ENCODE peak calls at places on chromosomes 12 and 14, in four cellular contexts. T is HCT116, Q is prostate gland, P is stomach. U is an unnamed sample.

GRCh38 chr12:70049596-70050360 is 193.5 kb upstream of the CNOT2 start:
- DNase-seq in T (peak; percentile 44), Q (no peak), P (no peak), U (no peak)

GRCh38 chr12:106304001-106304421 is 1.5 kb downstream of the TCP11L2 start:
- DNase-seq in T (no peak), Q (no peak), P (no peak), U (no peak)

GRCh38 chr14:31926123-31926522 is 151.0 kb upstream of the ARHGAP5 start:
- DNase-seq in T (peak; percentile 54), Q (no peak), P (no peak), U (no peak)

GRCh38 chr14:64766430-64767151 is 62.4 kb downstream of the PLEKHG3 start:
- DNase-seq in T (no peak), Q (no peak), P (no peak), U (no peak)

GRCh38 chr14:61098711-61099110 is 117.7 kb downstream of the SLC38A6 start:
- DNase-seq in T (no peak), Q (no peak), P (no peak), U (no peak)

GRCh38 chr14:90398315-90398811 is 1.5 kb downstream of the CALM1 start:
- DNase-seq in T (no peak), Q (no peak), P (peak; percentile 44), U (peak; percentile 64)

GRCh38 chr12:105204916-105205315 is 31.1 kb downstream of the APPL2 start:
- DNase-seq in T (no peak), Q (no peak), P (no peak), U (no peak)

GRCh38 chr12:132638541-132639408 is 20.2 kb downstream of the P2RX2 start:
- DNase-seq in T (no peak), Q (no peak), P (no peak), U (no peak)

GRCh38 chr12:117236456-117237001 is 46.3 kb upstream of the FBXO21 start:
- DNase-seq in T (peak; percentile 58), Q (peak; percentile 84), P (peak; percentile 85), U (peak; percentile 54)

GRCh38 chr14:35390577-35391387 is 13.8 kb downstream of the NFKBIA start:
- DNase-seq in T (no peak), Q (no peak), P (no peak), U (no peak)

GRCh38 chr14:74257988-74258704 is 18.9 kb downstream of the VSX2 start:
- DNase-seq in T (no peak), Q (no peak), P (no peak), U (no peak)

GRCh38 chr12:102833687-102834435 is 83.2 kb downstream of the PAH start:
- DNase-seq in T (no peak), Q (no peak), P (no peak), U (no peak)

GRCh38 chr12:80320121-80320678 is 123.8 kb upstream of the PTPRQ start:
- DNase-seq in T (no peak), Q (no peak), P (no peak), U (no peak)

GRCh38 chr12:66269757-66270383 is 32.4 kb upstream of the HELB start:
- DNase-seq in T (peak; percentile 45), Q (no peak), P (no peak), U (no peak)

GRCh38 chr14:33932526-33933292 is 18.2 kb downstream of the EGLN3 start:
- DNase-seq in T (no peak), Q (no peak), P (no peak), U (no peak)

GRCh38 chr14:92684801-92685560 is 63.4 kb downstream of the LGMN start:
- DNase-seq in T (no peak), Q (no peak), P (no peak), U (no peak)

GRCh38 chr12:52795694-52796428 is at the start of gene KRT3:
- DNase-seq in T (no peak), Q (no peak), P (no peak), U (no peak)

GRCh38 chr12:124397399-124397679 is 102.4 kb downstream of the RFLNA start:
- DNase-seq in T (no peak), Q (no peak), P (no peak), U (no peak)

GRCh38 chr12:7638064-7638763 is 27.5 kb downstream of the APOBEC1 start:
- DNase-seq in T (no peak), Q (no peak), P (no peak), U (no peak)

GRCh38 chr12:57148469-57149308 is 1.3 kb upstream of the LRP1-AS start:
- DNase-seq in T (no peak), Q (no peak), P (peak; percentile 44), U (peak; percentile 38)

GRCh38 chr12:26378721-26379120 is 183.3 kb downstream of the SSPN start:
- DNase-seq in T (no peak), Q (no peak), P (no peak), U (no peak)

GRCh38 chr12:14238224-14238792 is 127.2 kb upstream of the ATF7IP start:
- DNase-seq in T (no peak), Q (no peak), P (no peak), U (no peak)

GRCh38 chr12:4223273-4223855 is 50.2 kb upstream of the CCND2 start:
- DNase-seq in T (no peak), Q (no peak), P (no peak), U (no peak)

GRCh38 chr12:77842430-77842829 is 11.7 kb downstream of the NAV3 start:
- DNase-seq in T (no peak), Q (no peak), P (no peak), U (no peak)

GRCh38 chr12:131434208-131435125 is 276.4 kb upstream of the SFSWAP start:
- DNase-seq in T (no peak), Q (no peak), P (peak; percentile 8), U (no peak)
- TF ChIP-seq POLR2AphosphoS5 in T (no peak), Q (no peak), P (no peak), U (no peak)

DNA sequence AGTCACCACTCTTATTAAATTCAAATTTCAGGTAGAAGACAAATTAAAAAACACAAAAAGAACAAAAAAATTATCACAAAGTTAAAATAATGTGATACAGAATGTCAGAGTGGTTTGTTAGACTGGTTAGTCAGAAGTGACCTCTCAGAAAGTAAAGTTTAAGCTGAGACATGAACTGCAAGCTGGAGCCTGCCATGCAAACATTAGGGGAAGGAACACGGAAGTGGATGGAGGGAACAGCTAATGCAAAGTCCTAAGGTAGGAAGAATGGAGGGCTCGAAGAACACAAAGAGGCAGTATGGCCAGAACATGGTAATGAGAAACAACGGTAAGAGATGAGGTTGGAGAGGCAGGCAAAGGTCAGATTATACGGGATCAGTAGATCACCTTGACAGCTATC is 41.7 kb downstream of the WDHD1 start:
- DNase-seq in T (no peak), Q (no peak), P (no peak), U (no peak)
- H3K27ac ChIP-seq in T (no peak overlapping the region), Q (no peak overlapping the region), P (no peak overlapping the region), U (no peak overlapping the region)

GRCh38 chr12:49887536-49888401 is 15.9 kb downstream of the FAIM2 start:
- DNase-seq in T (no peak), Q (peak; percentile 59), P (peak; percentile 38), U (no peak)

GRCh38 chr12:49888461-49889151 is 15.1 kb downstream of the FAIM2 start:
- DNase-seq in T (no peak), Q (peak; percentile 63), P (peak; percentile 73), U (no peak)

GRCh38 chr12:49890096-49890461 is 13.6 kb downstream of the FAIM2 start:
- DNase-seq in T (no peak), Q (no peak), P (no peak), U (no peak)

GRCh38 chr12:49891012-49891411 is 12.7 kb downstream of the FAIM2 start:
- DNase-seq in T (no peak), Q (no peak), P (no peak), U (no peak)

DNA sequence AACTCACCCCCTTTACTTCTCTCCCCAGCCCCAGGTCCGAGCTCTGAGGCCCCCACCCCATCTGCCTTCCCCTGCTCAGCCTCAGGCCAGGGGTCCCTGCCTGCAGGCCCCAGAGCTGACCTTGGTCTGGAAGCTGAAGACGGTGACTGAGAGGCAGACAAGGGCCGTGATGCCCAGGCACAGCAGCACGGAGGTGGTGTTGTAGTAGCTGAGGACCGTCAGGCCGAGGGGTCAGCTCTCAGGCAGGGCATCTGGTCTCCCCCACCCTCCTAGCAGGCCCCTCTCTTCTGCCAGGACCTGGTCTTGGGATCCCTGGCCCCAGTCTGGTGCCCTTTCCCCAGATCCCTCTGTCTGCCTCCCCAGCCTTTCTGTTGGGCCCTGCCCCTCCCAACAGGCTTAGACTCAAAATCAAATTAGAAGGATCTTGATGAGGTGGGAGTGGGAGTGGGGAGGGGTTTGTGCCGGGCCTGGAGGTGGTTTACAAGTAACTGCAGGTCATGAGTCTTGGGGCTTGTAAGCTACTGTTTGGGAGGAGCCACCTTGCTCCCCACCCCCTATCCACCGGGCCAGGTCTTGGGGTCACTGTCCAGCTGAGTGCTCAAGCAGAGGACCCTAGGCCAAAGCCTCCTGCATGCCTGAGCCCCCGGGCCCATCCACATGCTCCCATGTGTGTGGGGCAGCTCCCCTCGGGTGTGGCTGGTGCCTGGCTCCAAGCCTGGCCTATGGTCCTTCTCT is 14.2 kb downstream of the FAIM2 start:
- DNase-seq in T (no peak), Q (no peak), P (no peak), U (no peak)
- TF ChIP-seq CTCF in T (no peak), Q (no peak), P (no peak), U (no peak)

GRCh38 chr12:42238240-42239140 is at the start of gene YAF2:
- DNase-seq in T (peak; percentile 70), Q (peak; percentile 91), P (peak; percentile 91), U (peak; percentile 73)
- TF ChIP-seq POLR2AphosphoS5 in T (peak; percentile 40), Q (peak; percentile 49), P (peak; percentile 30), U (peak; percentile 12)